ENCODE peak calls at places on chromosomes 12 and 14, in five cellular contexts. H, E, V, G and F are unnamed samples.

GRCh38 chr14:66117600-66117999 is 368.6 kb upstream of the CCDC196 start:
- DNase-seq in H (no peak), E (peak; percentile 62), V (no peak), G (no peak), F (peak; percentile 48)

GRCh38 chr14:32709072-32709471 is 229.6 kb upstream of the NPAS3 start:
- DNase-seq in H (no peak), E (peak; percentile 94), V (no peak), G (peak; percentile 6), F (no peak)

GRCh38 chr12:19236656-19237055 is 107.1 kb downstream of the PLEKHA5 start:
- DNase-seq in H (no peak), E (peak; percentile 47), V (no peak), G (no peak), F (no peak)

GRCh38 chr14:72291908-72292688 is 359.9 kb downstream of the RGS6 start:
- DNase-seq in H (peak; percentile 25), E (peak; percentile 40), V (no peak), G (no peak), F (no peak)

GRCh38 chr14:68312884-68313725 is 479.8 kb downstream of the ZFP36L1 start:
- DNase-seq in H (peak; percentile 86), E (no peak), V (no peak), G (no peak), F (no peak)

GRCh38 chr14:40129162-40129561 is 696.9 kb upstream of the FBXO33 start:
- DNase-seq in H (no peak), E (no peak), V (no peak), G (no peak), F (no peak)

GRCh38 chr12:69459477-69459876 is 10.7 kb upstream of the FRS2 start:
- DNase-seq in H (no peak), E (no peak), V (no peak), G (no peak), F (no peak)

GRCh38 chr14:68800361-68800760 is 7.5 kb upstream of the ZFP36L1 start:
- DNase-seq in H (no peak), E (peak; percentile 58), V (no peak), G (no peak), F (no peak)

GRCh38 chr12:84891106-84891838 is 21.3 kb downstream of the SLC6A15 start:
- DNase-seq in H (no peak), E (peak; percentile 12), V (no peak), G (no peak), F (no peak)

GRCh38 chr12:6607751-6608591 is 792 bp upstream of the CHD4 start:
- DNase-seq in H (peak; percentile 26), E (no peak), V (peak; percentile 41), G (no peak), F (peak; percentile 83)

DNA sequence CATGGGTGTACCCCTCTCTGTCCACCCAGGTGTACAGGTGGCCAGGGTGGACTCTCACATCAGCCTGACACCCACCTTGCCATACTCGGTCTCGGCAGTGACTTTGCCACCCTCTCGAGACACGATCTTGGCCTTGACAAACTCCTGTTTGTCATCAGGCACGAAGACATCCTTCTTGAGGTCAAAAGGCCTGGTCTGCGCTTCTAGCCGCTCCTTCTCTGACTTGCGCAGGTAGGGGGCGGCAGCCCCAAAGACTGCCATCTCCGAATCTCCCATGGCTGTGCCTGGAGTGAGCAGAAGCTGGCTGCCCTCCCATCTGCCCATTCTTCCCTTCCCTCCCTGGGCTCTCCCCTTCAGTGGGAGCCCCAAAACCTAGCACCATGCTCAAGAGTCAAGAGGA is 2.0 kb downstream of the MYH7 start:
- DNase-seq in H (no peak), E (no peak), V (no peak), G (no peak), F (no peak)
- H3K4me3 ChIP-seq in H (no peak overlapping the region), E (no peak overlapping the region), V (no peak overlapping the region), G (no peak overlapping the region), F (no peak overlapping the region)

DNA sequence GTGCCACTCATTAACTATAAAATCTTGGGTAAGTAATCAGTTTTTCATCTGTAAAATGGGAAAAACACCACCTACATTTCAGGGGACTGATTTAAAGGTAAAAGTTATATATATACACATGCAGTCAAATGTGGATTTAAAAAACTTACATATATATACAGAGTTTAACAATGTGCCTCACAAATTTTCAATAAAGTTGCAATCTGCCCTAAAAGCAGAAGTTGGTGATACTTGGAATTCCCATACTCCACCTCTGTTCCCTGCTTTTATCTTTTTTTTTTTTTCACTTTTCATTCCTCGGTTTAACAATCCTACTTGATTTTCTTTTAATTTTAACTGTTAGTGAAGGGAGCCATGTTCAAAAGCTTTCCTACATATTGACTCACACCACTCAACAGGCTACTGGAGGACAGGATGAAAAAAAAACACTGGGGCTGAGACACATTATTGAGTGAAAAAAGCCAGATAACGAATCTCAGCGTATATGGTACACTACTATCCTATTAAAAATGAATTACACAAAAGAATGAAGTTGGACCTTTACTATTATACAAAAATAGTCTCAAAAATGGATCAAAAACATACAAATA is 24.4 kb downstream of the SPPL3 start:
- DNase-seq in H (no peak), E (no peak), V (no peak), G (no peak), F (no peak)
- H3K4me3 ChIP-seq in H (no peak overlapping the region), E (no peak overlapping the region), V (no peak overlapping the region), G (no peak overlapping the region), F (no peak overlapping the region)

GRCh38 chr14:61524936-61525292 is 170.4 kb upstream of the HIF1A start:
- DNase-seq in H (no peak), E (no peak), V (no peak), G (no peak), F (no peak)
- H3K4me3 ChIP-seq in H (no peak overlapping the region), E (no peak overlapping the region), V (no peak overlapping the region), G (no peak overlapping the region), F (peak overlapping the region; percentile 14)

GRCh38 chr12:118374126-118374725 is 1.5 kb upstream of the TAOK3 start:
- DNase-seq in H (no peak), E (no peak), V (no peak), G (no peak), F (no peak)
- H3K4me3 ChIP-seq in H (no peak overlapping the region), E (no peak overlapping the region), V (no peak overlapping the region), G (no peak overlapping the region), F (peak overlapping the region; percentile 70)